ENCODE peak calls at places on chromosomes 16 and 17, in four cellular contexts. One of them, this sample, is unnamed.

GRCh38 chr17:81701288-81702071 is 1.7 kb upstream of the MRPL12 start:
- DNase-seq in endothelial cell of umbilical vein: no peak
- DNase-seq in K562: peak
- DNase-seq in GM12878: no peak
- DNase-seq in this sample: no peak

GRCh38 chr17:70906808-70907207 is 737.5 kb downstream of the KCNJ2 start:
- DNase-seq in K562: no peak
- DNase-seq in endothelial cell of umbilical vein: no peak
- DNase-seq in GM12878: no peak
- DNase-seq in this sample: peak

GRCh38 chr16:89031715-89032659 is 55.0 kb upstream of the CBFA2T3 start:
- DNase-seq in endothelial cell of umbilical vein: no peak
- DNase-seq in GM12878: peak
- DNase-seq in K562: no peak
- DNase-seq in this sample: no peak

GRCh38 chr16:30837904-30838303 is 50.9 kb upstream of the ZNF629 start:
- DNase-seq in K562: no peak
- DNase-seq in GM12878: no peak
- DNase-seq in endothelial cell of umbilical vein: no peak
- DNase-seq in this sample: peak

GRCh38 chr17:41536741-41537613 is 8.9 kb upstream of the KRT19 start:
- DNase-seq in GM12878: no peak
- DNase-seq in K562: no peak
- DNase-seq in endothelial cell of umbilical vein: no peak
- DNase-seq in this sample: no peak

GRCh38 chr17:28018439-28019070 is 23.9 kb upstream of the NLK start:
- DNase-seq in endothelial cell of umbilical vein: no peak
- DNase-seq in K562: no peak
- DNase-seq in GM12878: no peak
- DNase-seq in this sample: peak

GRCh38 chr17:71628306-71628705 is 492.5 kb upstream of the SOX9 start:
- DNase-seq in GM12878: no peak
- DNase-seq in K562: no peak
- DNase-seq in endothelial cell of umbilical vein: no peak
- DNase-seq in this sample: no peak

GRCh38 chr17:30576326-30576861 is 99.2 kb downstream of the GOSR1 start:
- DNase-seq in endothelial cell of umbilical vein: peak
- DNase-seq in GM12878: no peak
- DNase-seq in K562: no peak
- DNase-seq in this sample: no peak

GRCh38 chr16:12392585-12393089 is 411.1 kb downstream of the CPPED1 start:
- DNase-seq in endothelial cell of umbilical vein: no peak
- DNase-seq in K562: no peak
- DNase-seq in GM12878: no peak
- DNase-seq in this sample: no peak

GRCh38 chr16:17273142-17273561 is 197.6 kb downstream of the XYLT1 start:
- DNase-seq in K562: peak
- DNase-seq in GM12878: no peak
- DNase-seq in endothelial cell of umbilical vein: no peak
- DNase-seq in this sample: peak

GRCh38 chr17:40345161-40346034 is 19.1 kb downstream of the GJD3 start:
- DNase-seq in K562: peak
- DNase-seq in GM12878: no peak
- DNase-seq in endothelial cell of umbilical vein: peak
- DNase-seq in this sample: peak

GRCh38 chr16:57143125-57143965 is 42.5 kb downstream of the PSME3IP1 start:
- DNase-seq in K562: no peak
- DNase-seq in GM12878: no peak
- DNase-seq in endothelial cell of umbilical vein: no peak
- DNase-seq in this sample: no peak

GRCh38 chr17:58614854-58615409 is 76.9 kb downstream of the TEX14 start:
- DNase-seq in GM12878: no peak
- DNase-seq in endothelial cell of umbilical vein: no peak
- DNase-seq in K562: no peak
- DNase-seq in this sample: no peak

GRCh38 chr16:56742030-56742984 is 12.4 kb downstream of the NUP93 start:
- DNase-seq in endothelial cell of umbilical vein: peak
- DNase-seq in K562: peak
- DNase-seq in GM12878: no peak
- DNase-seq in this sample: peak

GRCh38 chr17:73042225-73042624 is 50.3 kb downstream of the SLC39A11 start:
- DNase-seq in GM12878: no peak
- DNase-seq in K562: no peak
- DNase-seq in endothelial cell of umbilical vein: no peak
- DNase-seq in this sample: no peak

GRCh38 chr17:75835315-75835987 is 8.8 kb downstream of the UNC13D start:
- DNase-seq in GM12878: no peak
- DNase-seq in K562: no peak
- DNase-seq in endothelial cell of umbilical vein: no peak
- DNase-seq in this sample: no peak

GRCh38 chr17:57895382-57896060 is 45.7 kb upstream of the MRPS23 start:
- DNase-seq in GM12878: no peak
- DNase-seq in endothelial cell of umbilical vein: no peak
- DNase-seq in K562: no peak
- DNase-seq in this sample: no peak

GRCh38 chr17:41772218-41772585 is 14.3 kb downstream of the JUP start:
- DNase-seq in K562: no peak
- DNase-seq in GM12878: no peak
- DNase-seq in endothelial cell of umbilical vein: no peak
- DNase-seq in this sample: no peak

GRCh38 chr17:38693700-38694329 is 11.3 kb upstream of the MLLT6 start:
- DNase-seq in endothelial cell of umbilical vein: no peak
- DNase-seq in K562: no peak
- DNase-seq in GM12878: no peak
- DNase-seq in this sample: peak

GRCh38 chr16:21159281-21159951 is 942 bp downstream of the LDAF1 start:
- DNase-seq in GM12878: no peak
- DNase-seq in endothelial cell of umbilical vein: peak
- DNase-seq in K562: peak
- DNase-seq in this sample: no peak

GRCh38 chr17:79023886-79024771 is at the start of gene C1QTNF1:
- DNase-seq in K562: no peak
- DNase-seq in endothelial cell of umbilical vein: no peak
- DNase-seq in GM12878: no peak
- DNase-seq in this sample: peak

GRCh38 chr16:56368545-56368944 is 56.8 kb downstream of the AMFR start:
- DNase-seq in endothelial cell of umbilical vein: no peak
- DNase-seq in GM12878: no peak
- DNase-seq in K562: no peak
- DNase-seq in this sample: no peak

GRCh38 chr17:59311051-59311468 is 20.4 kb upstream of the YPEL2 start:
- DNase-seq in endothelial cell of umbilical vein: peak
- DNase-seq in K562: peak
- DNase-seq in GM12878: peak
- DNase-seq in this sample: peak

GRCh38 chr16:81713295-81713772 is 65.8 kb upstream of the PLCG2 start:
- DNase-seq in GM12878: no peak
- DNase-seq in endothelial cell of umbilical vein: no peak
- DNase-seq in K562: peak
- DNase-seq in this sample: no peak

GRCh38 chr16:74500907-74501306 is 79.6 kb upstream of the CLEC18B start:
- DNase-seq in K562: no peak
- DNase-seq in GM12878: no peak
- DNase-seq in endothelial cell of umbilical vein: no peak
- DNase-seq in this sample: no peak

GRCh38 chr17:62680541-62681052 is 53.1 kb downstream of the MRC2 start:
- DNase-seq in endothelial cell of umbilical vein: no peak
- DNase-seq in GM12878: no peak
- DNase-seq in K562: no peak
- DNase-seq in this sample: no peak
- TF ChIP-seq FOS in endothelial cell of umbilical vein: no peak
- TF ChIP-seq FOS in GM12878: no peak
- TF ChIP-seq FOS in K562: no peak
- TF ChIP-seq FOS in this sample: no peak

GRCh38 chr16:2027024-2028010 is 615 bp downstream of the NHERF2 start:
- DNase-seq in GM12878: no peak
- DNase-seq in endothelial cell of umbilical vein: peak
- DNase-seq in K562: no peak
- DNase-seq in this sample: peak

GRCh38 chr16:2025251-2025650 is 1.5 kb upstream of the NHERF2 start:
- DNase-seq in K562: no peak
- DNase-seq in GM12878: no peak
- DNase-seq in endothelial cell of umbilical vein: no peak
- DNase-seq in this sample: no peak

GRCh38 chr16:2028146-2028545 is 1.4 kb downstream of the NHERF2 start:
- DNase-seq in GM12878: no peak
- DNase-seq in K562: no peak
- DNase-seq in endothelial cell of umbilical vein: no peak
- DNase-seq in this sample: no peak

GRCh38 chr16:2025878-2026460 is 733 bp upstream of the NHERF2 start:
- DNase-seq in endothelial cell of umbilical vein: no peak
- DNase-seq in GM12878: no peak
- DNase-seq in K562: no peak
- DNase-seq in this sample: no peak

DNA sequence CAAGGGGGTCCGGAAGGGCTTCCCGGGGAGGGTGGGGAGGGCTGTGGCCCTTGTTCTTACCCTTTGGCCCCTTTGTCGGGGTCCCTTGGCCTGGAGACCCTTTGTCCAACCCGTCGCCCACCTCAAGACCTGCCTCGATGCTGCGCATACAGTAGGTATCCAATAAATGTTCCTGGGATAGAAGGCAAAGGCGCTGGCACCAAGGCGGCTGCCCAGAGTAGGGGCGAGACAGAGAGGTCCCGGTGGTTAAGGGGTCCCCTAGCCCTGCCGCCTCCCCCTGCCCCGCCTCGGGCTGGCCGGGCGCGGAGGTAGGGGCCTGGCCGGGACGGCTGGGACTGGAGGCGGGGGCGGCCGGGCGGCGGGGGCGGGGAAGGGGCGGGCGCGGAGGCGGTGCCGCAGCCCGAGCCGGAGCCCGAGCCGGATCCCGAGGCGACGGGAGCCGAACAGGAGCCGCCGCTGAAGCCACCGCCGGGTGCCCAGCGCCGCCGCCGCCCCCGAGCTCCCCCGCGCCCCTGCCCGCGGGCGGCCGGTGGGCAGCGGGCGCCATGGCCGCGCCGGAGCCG is at the start of gene NHERF2:
- DNase-seq in GM12878: no peak
- DNase-seq in endothelial cell of umbilical vein: no peak
- DNase-seq in K562: peak
- DNase-seq in this sample: no peak
- TF ChIP-seq FOS in GM12878: no peak
- TF ChIP-seq FOS in endothelial cell of umbilical vein: no peak
- TF ChIP-seq FOS in K562: no peak
- TF ChIP-seq FOS in this sample: no peak

DNA sequence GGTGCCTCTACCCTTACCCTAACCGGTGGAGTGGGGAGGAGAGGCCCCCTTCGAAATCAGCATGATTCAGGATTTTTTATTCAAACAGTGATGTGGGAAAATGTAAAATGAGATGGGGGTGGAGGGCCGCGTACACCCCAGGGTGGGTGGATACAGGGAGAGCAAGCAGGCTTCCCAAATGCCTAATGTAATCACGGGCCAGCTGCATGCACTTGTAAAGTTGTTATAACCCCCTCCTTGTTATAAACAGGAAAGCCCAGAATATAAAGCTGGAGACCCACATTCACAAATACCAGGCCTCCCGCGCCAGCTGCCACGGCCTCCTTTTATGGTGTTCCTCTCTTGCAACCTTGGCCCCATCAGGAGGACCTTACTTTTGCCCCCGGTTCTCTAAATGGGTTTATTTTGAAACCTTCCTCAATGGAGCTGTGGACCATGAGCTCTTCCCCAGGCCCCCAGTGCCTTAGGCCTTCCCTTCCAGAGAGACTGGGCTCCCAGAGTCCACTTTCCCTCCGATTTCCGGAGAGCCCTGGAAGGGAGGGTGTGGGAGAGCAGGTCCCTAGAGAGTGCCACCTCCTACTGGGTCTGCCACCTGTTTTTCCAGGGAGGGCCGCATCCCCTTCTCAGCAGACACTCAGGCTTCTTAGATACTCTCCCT is 906 bp upstream of the FOXL1 start:
- DNase-seq in K562: no peak
- DNase-seq in GM12878: no peak
- DNase-seq in endothelial cell of umbilical vein: peak
- DNase-seq in this sample: peak
- TF ChIP-seq FOS in K562: no peak
- TF ChIP-seq FOS in GM12878: no peak
- TF ChIP-seq FOS in endothelial cell of umbilical vein: no peak
- TF ChIP-seq FOS in this sample: peak

GRCh38 chr17:16442141-16442540 is 26.8 kb downstream of the TRPV2 start:
- DNase-seq in K562: no peak
- DNase-seq in endothelial cell of umbilical vein: no peak
- DNase-seq in GM12878: no peak
- DNase-seq in this sample: no peak
- TF ChIP-seq FOS in K562: no peak
- TF ChIP-seq FOS in endothelial cell of umbilical vein: no peak
- TF ChIP-seq FOS in GM12878: no peak
- TF ChIP-seq FOS in this sample: no peak

DNA sequence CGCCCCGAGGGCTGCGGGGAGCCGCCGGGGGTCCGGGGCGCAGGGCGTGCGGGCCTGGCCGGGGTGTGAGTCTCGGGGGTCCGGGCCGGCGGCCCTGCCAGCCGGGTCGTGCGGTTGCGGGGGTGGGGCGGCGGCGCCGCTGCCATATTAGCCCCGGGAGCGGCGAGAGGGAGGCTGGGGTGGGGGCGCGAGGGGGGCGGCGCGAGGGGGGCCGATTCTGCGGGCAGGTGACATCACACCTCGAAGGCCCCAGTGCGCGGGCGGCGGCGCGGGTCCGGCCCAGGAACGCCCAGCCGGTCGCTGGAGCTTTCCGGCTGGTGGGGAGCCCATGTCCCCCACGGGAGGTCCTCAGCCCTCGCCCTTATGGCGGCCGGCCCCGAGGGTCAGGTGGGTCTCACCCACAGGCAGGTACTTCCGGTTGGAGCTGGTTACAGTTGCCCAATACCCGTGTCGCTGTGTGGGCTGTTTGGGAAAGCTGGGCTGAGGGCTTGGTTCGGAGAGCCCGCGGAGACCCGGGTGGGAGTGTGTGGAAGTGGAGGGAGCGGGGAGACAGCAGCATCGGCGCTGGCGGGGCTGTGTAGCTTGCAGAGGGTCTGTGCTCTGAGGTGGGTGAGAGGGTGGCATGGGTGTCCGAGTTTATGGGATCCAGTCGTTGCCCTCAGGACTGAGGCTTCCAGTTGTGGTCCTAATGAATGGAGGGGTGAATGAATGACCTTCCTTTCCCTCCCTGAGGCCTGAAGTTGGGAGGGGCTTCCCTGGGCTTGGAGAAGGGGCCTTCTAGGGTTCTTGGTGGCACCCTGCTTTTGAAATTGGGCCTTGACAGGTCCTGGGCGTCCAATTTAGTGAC is 804 bp downstream of the ATP6V0C start:
- DNase-seq in K562: no peak
- DNase-seq in endothelial cell of umbilical vein: no peak
- DNase-seq in GM12878: no peak
- DNase-seq in this sample: no peak
- TF ChIP-seq FOS in K562: no peak
- TF ChIP-seq FOS in endothelial cell of umbilical vein: no peak
- TF ChIP-seq FOS in GM12878: no peak
- TF ChIP-seq FOS in this sample: no peak